ENCODE peak calls at places on chromosomes 16 and 17, in seven cellular contexts. P, F, I, R, N, J and G are unnamed samples.
A peak's percentile ranks its signal among the peaks of the same experiment; 100 is the strongest.

GRCh38 chr16:77374384-77374783 is 60.5 kb downstream of the ADAMTS18 start:
- DNase-seq in P (no peak), F (peak; percentile 74), I (no peak), R (no peak), N (no peak), J (peak; percentile 66), G (no peak)

GRCh38 chr16:72884037-72884436 is 163.9 kb downstream of the ZFHX3 start:
- DNase-seq in P (no peak), F (no peak), I (peak; percentile 41), R (no peak), N (no peak), J (no peak), G (no peak)

GRCh38 chr17:67126983-67127382 is 82.6 kb downstream of the CACNG1 start:
- DNase-seq in P (no peak), F (no peak), I (no peak), R (no peak), N (no peak), J (no peak), G (no peak)

GRCh38 chr16:85173077-85173980 is 61.1 kb upstream of the CIBAR2 start:
- DNase-seq in P (no peak), F (no peak), I (peak; percentile 98), R (no peak), N (peak; percentile 87), J (peak; percentile 93), G (no peak)

GRCh38 chr16:66503030-66503429 is 46.9 kb downstream of the TK2 start:
- DNase-seq in P (no peak), F (no peak), I (peak; percentile 32), R (peak; percentile 81), N (no peak), J (no peak), G (peak; percentile 80)

GRCh38 chr16:67562526-67562917 is at the start of gene CTCF:
- DNase-seq in P (peak; percentile 95), F (peak; percentile 87), I (peak; percentile 96), R (peak; percentile 76), N (peak; percentile 91), J (no peak), G (peak; percentile 81)

GRCh38 chr17:521168-521525 is 168.5 kb upstream of the RPH3AL start:
- DNase-seq in P (no peak), F (no peak), I (no peak), R (no peak), N (no peak), J (no peak), G (no peak)

GRCh38 chr17:45319239-45319703 is 2.5 kb upstream of the MAP3K14 start:
- DNase-seq in P (no peak), F (no peak), I (peak; percentile 88), R (no peak), N (no peak), J (peak; percentile 99), G (no peak)

GRCh38 chr17:30493802-30494201 is 16.6 kb downstream of the GOSR1 start:
- DNase-seq in P (no peak), F (no peak), I (no peak), R (no peak), N (no peak), J (no peak), G (no peak)

GRCh38 chr17:4026255-4026654 is 62.0 kb upstream of the ATP2A3 start:
- DNase-seq in P (no peak), F (no peak), I (no peak), R (no peak), N (no peak), J (no peak), G (no peak)

GRCh38 chr16:11688520-11688886 is 20.2 kb downstream of the SNN start:
- DNase-seq in P (no peak), F (no peak), I (no peak), R (no peak), N (no peak), J (no peak), G (no peak)

GRCh38 chr16:2527071-2527783 is 4.0 kb downstream of the CEMP1 start:
- DNase-seq in P (no peak), F (no peak), I (no peak), R (no peak), N (peak; percentile 21), J (no peak), G (no peak)

GRCh38 chr17:2390199-2390880 is 10.5 kb downstream of the MNT start:
- DNase-seq in P (no peak), F (no peak), I (peak; percentile 55), R (no peak), N (peak; percentile 14), J (no peak), G (no peak)

GRCh38 chr16:71698491-71698890 is 26.0 kb downstream of the PHLPP2 start:
- DNase-seq in P (no peak), F (no peak), I (no peak), R (no peak), N (no peak), J (no peak), G (no peak)

GRCh38 chr17:64401244-64401860 is 10.7 kb upstream of the PECAM1 start:
- DNase-seq in P (peak; percentile 17), F (no peak), I (no peak), R (no peak), N (no peak), J (no peak), G (no peak)

GRCh38 chr17:16135461-16135860 is 79.9 kb downstream of the NCOR1 start:
- DNase-seq in P (no peak), F (no peak), I (peak; percentile 3), R (no peak), N (no peak), J (no peak), G (no peak)

GRCh38 chr16:9340402-9341095 is 249.1 kb downstream of the HAPSTR1 start:
- DNase-seq in P (no peak), F (no peak), I (no peak), R (no peak), N (no peak), J (no peak), G (no peak)
- H3K4me3 ChIP-seq in P (no peak overlapping the region), F (no peak overlapping the region), I (no peak overlapping the region), R (no peak overlapping the region), N (no peak overlapping the region), J (no peak overlapping the region), G (no peak overlapping the region)

GRCh38 chr17:17683710-17684365 is 2.6 kb downstream of the RAI1 start:
- DNase-seq in P (no peak), F (no peak), I (peak; percentile 53), R (no peak), N (no peak), J (peak; percentile 49), G (no peak)
- H3K4me1 ChIP-seq in P (peaks cover 43% of the 10 kb centered on the region), F (peaks cover 28% of the 10 kb centered on the region), I (peaks cover 30% of the 10 kb centered on the region), R (peaks cover 17% of the 10 kb centered on the region), N (peaks cover 33% of the 10 kb centered on the region), J (peaks cover 56% of the 10 kb centered on the region), G (peaks cover 26% of the 10 kb centered on the region)

GRCh38 chr17:74959826-74960738 is 12.5 kb downstream of the HID1 start:
- DNase-seq in P (no peak), F (no peak), I (peak; percentile 75), R (no peak), N (no peak), J (no peak), G (no peak)

GRCh38 chr17:74963656-74964055 is 8.9 kb downstream of the HID1 start:
- DNase-seq in P (no peak), F (peak; percentile 47), I (no peak), R (no peak), N (no peak), J (no peak), G (no peak)

GRCh38 chr17:74960739-74961342 is 11.7 kb downstream of the HID1 start:
- DNase-seq in P (peak; percentile 89), F (peak; percentile 84), I (peak; percentile 40), R (no peak), N (no peak), J (no peak), G (no peak)

GRCh38 chr17:74962622-74963394 is 9.8 kb downstream of the HID1 start:
- DNase-seq in P (no peak), F (no peak), I (no peak), R (no peak), N (no peak), J (no peak), G (no peak)

DNA sequence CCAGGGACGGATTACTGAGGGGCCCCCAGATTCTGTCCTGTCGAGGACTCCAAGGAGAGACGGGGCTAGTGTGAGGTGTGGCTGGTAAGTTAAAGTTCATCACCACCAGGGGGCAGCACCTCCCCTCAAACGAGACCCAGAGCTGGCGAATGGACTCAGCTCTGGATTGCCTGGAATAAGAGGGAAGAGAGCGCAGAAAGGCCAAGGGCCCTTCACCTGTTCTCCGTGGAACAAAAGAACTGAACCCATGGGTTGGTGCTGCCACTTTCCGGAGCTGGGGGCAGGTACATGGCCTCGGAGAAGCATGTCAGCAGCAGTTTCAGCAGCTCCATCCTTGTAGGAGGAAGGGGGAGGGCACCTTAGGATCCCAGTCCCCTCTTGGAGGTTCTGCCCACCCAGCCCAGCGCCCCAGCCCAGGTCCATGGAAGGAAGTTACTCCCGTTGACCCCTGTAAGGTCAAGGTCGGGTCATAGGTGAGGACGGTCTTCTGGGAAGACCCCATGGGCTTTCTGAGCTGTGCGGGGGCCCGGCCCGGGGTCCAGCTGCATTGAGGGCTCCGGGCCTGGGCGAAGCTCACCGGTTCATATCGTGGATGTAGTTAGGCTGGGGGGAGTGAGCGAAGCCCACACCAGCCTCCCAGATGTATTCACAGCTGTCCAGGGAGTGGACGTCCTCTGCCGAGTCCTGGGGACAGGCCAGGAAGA is 10.8 kb downstream of the HID1 start:
- DNase-seq in P (peak; percentile 89), F (peak; percentile 97), I (peak; percentile 92), R (peak; percentile 84), N (peak; percentile 96), J (peak; percentile 63), G (peak; percentile 71)
- H3K4me3 ChIP-seq in P (no peak overlapping the region), F (no peak overlapping the region), I (no peak overlapping the region), R (no peak overlapping the region), N (no peak overlapping the region), J (no peak overlapping the region), G (no peak overlapping the region)

GRCh38 chr17:49543860-49544259 is 31.8 kb upstream of the NXPH3 start:
- DNase-seq in P (no peak), F (no peak), I (no peak), R (no peak), N (no peak), J (no peak), G (no peak)

GRCh38 chr17:49545811-49546545 is 29.7 kb upstream of the NXPH3 start:
- DNase-seq in P (no peak), F (no peak), I (no peak), R (no peak), N (peak; percentile 39), J (no peak), G (no peak)

GRCh38 chr17:49547566-49547965 is 28.1 kb upstream of the NXPH3 start:
- DNase-seq in P (no peak), F (no peak), I (no peak), R (peak; percentile 56), N (peak; percentile 30), J (no peak), G (peak; percentile 30)

GRCh38 chr17:49546546-49547535 is 28.8 kb upstream of the NXPH3 start:
- DNase-seq in P (no peak), F (no peak), I (no peak), R (no peak), N (peak; percentile 30), J (no peak), G (no peak)

DNA sequence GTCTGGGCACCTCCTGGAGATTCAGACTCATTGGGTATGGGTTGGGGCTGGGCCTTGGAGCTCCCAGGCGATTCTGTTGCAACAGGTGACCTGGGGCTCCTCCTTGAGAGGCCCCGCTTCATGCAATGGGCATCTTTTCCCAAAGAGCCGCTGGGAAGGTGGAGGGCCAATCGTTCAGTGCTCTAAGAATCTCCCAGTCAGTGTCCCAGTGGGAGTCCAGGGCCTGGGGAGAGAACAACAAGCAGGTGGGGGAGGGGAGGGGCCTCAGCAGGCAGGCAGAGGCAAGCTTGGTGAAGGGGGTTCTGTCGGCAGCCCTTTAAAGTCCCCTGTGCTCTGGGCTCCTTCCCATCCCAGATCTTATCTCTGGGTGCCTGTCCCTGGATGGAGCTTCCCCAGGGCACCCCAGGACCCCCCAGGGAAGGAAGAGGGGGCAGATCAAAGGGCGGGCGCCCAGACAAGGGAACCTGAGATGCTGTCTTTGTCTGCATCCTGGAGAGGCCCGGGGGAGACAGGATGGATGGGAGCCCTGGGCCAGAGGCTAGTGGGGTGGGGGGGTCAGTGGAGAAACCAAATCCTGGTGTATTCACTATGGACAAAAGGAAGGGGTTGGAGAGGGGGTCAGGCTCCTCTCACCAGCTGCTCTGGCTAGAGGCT is 30.5 kb upstream of the NXPH3 start:
- DNase-seq in P (no peak), F (peak; percentile 24), I (no peak), R (no peak), N (peak; percentile 46), J (no peak), G (no peak)
- H3K4me1 ChIP-seq in P (no peaks in the 10 kb centered on the region), F (peaks cover 20% of the 10 kb centered on the region), I (no peaks in the 10 kb centered on the region), R (no peaks in the 10 kb centered on the region), N (no peaks in the 10 kb centered on the region), J (no peaks in the 10 kb centered on the region), G (no peaks in the 10 kb centered on the region)